ENCODE peak calls at places on chromosomes 4 and X, in four cellular contexts. P is hepatocyte, R is upper lobe of left lung, U is endothelial cell of umbilical vein. M is an unnamed sample.

GRCh38 chrX:80807606-80808159 is 2.0 kb downstream of the BRWD3 start:
- DNase-seq in P (no peak), R (no peak), U (no peak), M (no peak)

GRCh38 chr4:37054670-37055069 is 189.9 kb upstream of the NWD2 start:
- DNase-seq in P (no peak), R (no peak), U (no peak), M (no peak)

GRCh38 chr4:128347930-128348660 is 60.5 kb upstream of the PGRMC2 start:
- DNase-seq in P (no peak), R (no peak), U (no peak), M (no peak)

GRCh38 chrX:9379697-9380551 is 84.9 kb upstream of the TBL1X start:
- DNase-seq in P (peak), R (no peak), U (no peak), M (no peak)

GRCh38 chr4:58166496-58166895 is 1056.3 kb upstream of the IGFBP7 start:
- DNase-seq in P (no peak), R (no peak), U (no peak), M (no peak)

GRCh38 chr4:169823685-169824084 is 65.9 kb upstream of the HPF1 start:
- DNase-seq in P (peak), R (no peak), U (peak), M (peak)

GRCh38 chr4:36719425-36719824 is 438.0 kb downstream of the DTHD1 start:
- DNase-seq in P (no peak), R (no peak), U (no peak), M (no peak)

GRCh38 chr4:37568494-37568893 is 117.7 kb downstream of the RELL1 start:
- DNase-seq in P (no peak), R (no peak), U (no peak), M (no peak)

GRCh38 chr4:3122081-3122563 is 47.6 kb downstream of the HTT start:
- DNase-seq in P (peak), R (no peak), U (peak), M (no peak)

GRCh38 chr4:7778524-7779193 is 161.0 kb downstream of the AFAP1 start:
- DNase-seq in P (no peak), R (no peak), U (no peak), M (no peak)

GRCh38 chrX:71107762-71108360 is 1.3 kb upstream of the CXorf65 start:
- DNase-seq in P (no peak), R (no peak), U (no peak), M (no peak)

GRCh38 chr4:145840162-145840768 is 98.4 kb downstream of the ZNF827 start:
- DNase-seq in P (peak), R (no peak), U (peak), M (no peak)

GRCh38 chr4:23232987-23233386 is 540.2 kb downstream of the GBA3 start:
- DNase-seq in P (no peak), R (no peak), U (no peak), M (no peak)

GRCh38 chr4:161003418-161004057 is 1160.3 kb downstream of the FSTL5 start:
- DNase-seq in P (no peak), R (peak), U (no peak), M (no peak)

GRCh38 chrX:71909956-71910355 is 689 bp upstream of the NHSL2 start:
- DNase-seq in P (peak), R (no peak), U (no peak), M (no peak)

GRCh38 chrX:93354651-93355050 is 318.7 kb downstream of the NAP1L3 start:
- DNase-seq in P (no peak), R (no peak), U (no peak), M (no peak)

GRCh38 chrX:86149089-86149488 is 838 bp downstream of the DACH2 start:
- DNase-seq in P (no peak), R (no peak), U (no peak), M (no peak)

GRCh38 chrX:27186671-27187070 is 276.5 kb downstream of the PPP4R3C start:
- DNase-seq in P (peak), R (no peak), U (peak), M (no peak)

GRCh38 chr4:94671113-94671512 is 86.6 kb upstream of the BMPR1B start:
- DNase-seq in P (no peak), R (no peak), U (no peak), M (no peak)

GRCh38 chr4:40850496-40850895 is 100.7 kb downstream of the NSUN7 start:
- DNase-seq in P (no peak), R (no peak), U (no peak), M (no peak)

GRCh38 chrX:40508560-40508959 is 72.2 kb upstream of the ATP6AP2 start:
- DNase-seq in P (no peak), R (no peak), U (no peak), M (no peak)

GRCh38 chr4:23022032-23022431 is 329.3 kb downstream of the GBA3 start:
- DNase-seq in P (peak), R (no peak), U (no peak), M (no peak)

GRCh38 chrX:155766321-155766720 is 114.8 kb upstream of the VAMP7 start:
- DNase-seq in P (no peak), R (no peak), U (no peak), M (no peak)

GRCh38 chrX:49627030-49627777 is 28.4 kb downstream of the GAGE1 start:
- DNase-seq in P (no peak), R (peak), U (no peak), M (no peak)

GRCh38 chr4:143616771-143617170 is 83.7 kb downstream of the FREM3 start:
- DNase-seq in P (no peak), R (no peak), U (no peak), M (no peak)

GRCh38 chr4:105556175-105556574 is 3.8 kb downstream of the ARHGEF38 start:
- DNase-seq in P (peak), R (no peak), U (no peak), M (no peak)

GRCh38 chr4:95255396-95256107 is 293.2 kb downstream of the UNC5C start:
- DNase-seq in P (peak), R (no peak), U (no peak), M (no peak)

GRCh38 chr4:70746179-70746839 is 24.5 kb downstream of the RUFY3 start:
- DNase-seq in P (peak), R (no peak), U (no peak), M (no peak)

GRCh38 chr4:96986800-96987199 is 1146.9 kb downstream of the PDHA2 start:
- DNase-seq in P (no peak), R (no peak), U (no peak), M (no peak)

GRCh38 chr4:114264877-114265291 is 285.4 kb upstream of the ARSJ start:
- DNase-seq in P (no peak), R (no peak), U (peak), M (no peak)

GRCh38 chrX:123899701-123900100 is 39.8 kb downstream of the XIAP start:
- DNase-seq in P (no peak), R (no peak), U (peak), M (no peak)

GRCh38 chr4:8855781-8856245 is 15.8 kb downstream of the HMX1 start:
- DNase-seq in P (no peak), R (no peak), U (no peak), M (no peak)
- TF ChIP-seq CTCF in P (no peak), R (no peak), U (no peak), M (no peak)

GRCh38 chr4:171186700-171187099 is 626.5 kb upstream of the GALNTL6 start:
- DNase-seq in P (peak), R (no peak), U (no peak), M (no peak)
- TF ChIP-seq CTCF in P (peak), R (no peak), U (no peak), M (no peak)

DNA sequence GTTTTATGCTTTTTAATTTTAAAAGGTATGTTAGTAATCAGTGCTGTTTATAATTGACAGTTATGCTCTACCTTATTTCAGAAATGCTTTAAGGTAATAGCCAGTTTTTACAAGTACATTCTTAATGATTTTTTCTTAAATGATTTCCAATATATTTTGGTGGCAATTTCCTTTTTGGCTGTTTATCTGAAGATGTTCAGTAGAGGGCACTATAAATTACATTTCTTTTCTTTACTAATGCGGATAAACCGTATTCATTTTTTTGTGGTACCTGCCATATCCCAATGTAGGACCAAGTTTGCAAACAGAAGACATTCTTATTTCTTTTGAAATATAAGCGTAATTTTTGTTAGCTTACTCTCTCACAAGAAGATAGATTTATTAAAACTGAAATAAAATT is 65.4 kb downstream of the CCKAR start:
- DNase-seq in P (no peak), R (no peak), U (no peak), M (no peak)
- TF ChIP-seq CTCF in P (no peak), R (no peak), U (no peak), M (no peak)

DNA sequence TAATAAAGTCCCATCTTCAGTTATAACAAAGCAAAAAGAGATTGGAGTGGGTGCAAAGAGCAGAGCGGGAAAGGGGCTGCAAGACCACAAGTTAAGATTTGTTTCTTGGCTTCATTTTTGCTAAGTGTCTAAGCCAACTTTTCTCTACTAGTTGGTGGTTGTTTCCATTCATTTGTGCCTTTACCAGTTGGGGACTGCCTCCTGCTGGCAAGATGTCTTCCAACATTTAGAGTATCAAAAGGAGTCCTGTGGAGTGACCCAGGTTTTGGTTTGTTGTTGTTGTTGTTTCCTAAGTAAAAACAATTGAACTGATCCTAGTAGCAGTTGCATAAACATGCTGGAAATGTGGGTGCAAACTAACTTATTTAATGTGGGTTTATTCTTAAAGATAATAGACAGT is 121.1 kb downstream of the SPATA18 start:
- DNase-seq in P (peak), R (no peak), U (no peak), M (no peak)
- TF ChIP-seq CTCF in P (peak), R (peak), U (peak), M (no peak)

GRCh38 chr4:186939226-186939625 is 215.6 kb upstream of the FAT1 start:
- DNase-seq in P (no peak), R (no peak), U (no peak), M (no peak)

GRCh38 chr4:186934255-186934654 is 210.6 kb upstream of the FAT1 start:
- DNase-seq in P (no peak), R (no peak), U (no peak), M (no peak)

GRCh38 chr4:186935881-186936280 is 212.2 kb upstream of the FAT1 start:
- DNase-seq in P (no peak), R (no peak), U (no peak), M (no peak)

GRCh38 chr4:186934841-186935443 is 211.3 kb upstream of the FAT1 start:
- DNase-seq in P (peak), R (no peak), U (no peak), M (no peak)

GRCh38 chr4:186936496-186937375 is 213.1 kb upstream of the FAT1 start:
- DNase-seq in P (peak), R (no peak), U (peak), M (no peak)
- TF ChIP-seq CTCF in P (peak), R (no peak), U (no peak), M (no peak)

GRCh38 chrX:53188763-53189162 is 36.2 kb downstream of the KDM5C start:
- DNase-seq in P (no peak), R (no peak), U (no peak), M (no peak)

GRCh38 chrX:53186363-53186762 is 38.6 kb downstream of the KDM5C start:
- DNase-seq in P (no peak), R (no peak), U (no peak), M (no peak)

GRCh38 chrX:53194308-53194707 is 30.7 kb downstream of the KDM5C start:
- DNase-seq in P (no peak), R (peak), U (no peak), M (no peak)

GRCh38 chrX:53193093-53193492 is 31.9 kb downstream of the KDM5C start:
- DNase-seq in P (no peak), R (peak), U (no peak), M (no peak)

GRCh38 chrX:53190363-53190960 is 34.5 kb downstream of the KDM5C start:
- DNase-seq in P (peak), R (no peak), U (no peak), M (no peak)
- TF ChIP-seq CTCF in P (peak), R (no peak), U (no peak), M (no peak)

DNA sequence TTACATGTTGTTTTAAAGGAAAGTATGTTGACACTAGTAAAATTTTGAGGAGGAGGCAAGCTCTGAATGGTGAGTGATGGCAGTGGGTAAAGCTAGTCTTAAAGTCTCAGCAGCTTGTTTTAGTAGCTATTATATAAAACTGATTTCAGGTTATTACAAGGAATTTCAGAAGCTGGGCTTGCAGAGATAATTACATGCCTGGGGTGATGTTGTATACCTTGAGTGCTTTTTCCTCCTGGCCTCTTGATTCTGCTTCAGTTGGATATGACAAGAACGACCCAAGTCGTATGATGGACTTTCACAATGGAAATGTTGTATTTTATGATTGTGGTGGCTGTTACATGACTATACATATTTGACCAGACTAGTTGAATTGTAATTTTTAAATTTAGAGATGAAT is 175.5 kb upstream of the ADGRL3 start:
- DNase-seq in P (no peak), R (no peak), U (no peak), M (no peak)
- TF ChIP-seq CTCF in P (no peak), R (no peak), U (no peak), M (no peak)

M was measured in mesothelial cell of epicardium.